ENCODE peak calls at places on chromosome 5, in six cellular contexts. One of them, this sample, is unnamed.

GRCh38 chr5:37801521-37801920 is 38.3 kb downstream of the GDNF start:
- DNase-seq in CD4-positive, CD25-positive, alpha-beta regulatory T cell: no peak
- DNase-seq in upper lobe of right lung: no peak
- DNase-seq in RWPE2: no peak
- DNase-seq in BJ: no peak
- DNase-seq in pancreas: no peak
- DNase-seq in this sample: no peak

GRCh38 chr5:172274951-172275753 is 8.4 kb downstream of the UBTD2 start:
- DNase-seq in CD4-positive, CD25-positive, alpha-beta regulatory T cell: peak; percentile 65
- DNase-seq in upper lobe of right lung: no peak
- DNase-seq in RWPE2: no peak
- DNase-seq in BJ: no peak
- DNase-seq in pancreas: no peak
- DNase-seq in this sample: no peak

GRCh38 chr5:332843-333242 is 11.3 kb downstream of the AHRR start:
- DNase-seq in CD4-positive, CD25-positive, alpha-beta regulatory T cell: peak; percentile 89
- DNase-seq in upper lobe of right lung: no peak
- DNase-seq in RWPE2: no peak
- DNase-seq in BJ: no peak
- DNase-seq in pancreas: no peak
- DNase-seq in this sample: no peak

GRCh38 chr5:127446626-127447025 is 70.8 kb upstream of the PRRC1 start:
- DNase-seq in CD4-positive, CD25-positive, alpha-beta regulatory T cell: no peak
- DNase-seq in upper lobe of right lung: no peak
- DNase-seq in RWPE2: no peak
- DNase-seq in BJ: no peak
- DNase-seq in pancreas: no peak
- DNase-seq in this sample: no peak

GRCh38 chr5:14479143-14479701 is 102.4 kb upstream of the OTULINL start:
- DNase-seq in CD4-positive, CD25-positive, alpha-beta regulatory T cell: no peak
- DNase-seq in upper lobe of right lung: no peak
- DNase-seq in RWPE2: no peak
- DNase-seq in BJ: no peak
- DNase-seq in pancreas: no peak
- DNase-seq in this sample: no peak

GRCh38 chr5:136123236-136123768 is 9.3 kb upstream of the SMAD5 start:
- DNase-seq in CD4-positive, CD25-positive, alpha-beta regulatory T cell: no peak
- DNase-seq in upper lobe of right lung: no peak
- DNase-seq in RWPE2: no peak
- DNase-seq in BJ: no peak
- DNase-seq in pancreas: no peak
- DNase-seq in this sample: no peak

GRCh38 chr5:11130111-11130510 is 369.1 kb upstream of the DAP start:
- DNase-seq in CD4-positive, CD25-positive, alpha-beta regulatory T cell: no peak
- DNase-seq in upper lobe of right lung: no peak
- DNase-seq in RWPE2: no peak
- DNase-seq in BJ: no peak
- DNase-seq in pancreas: no peak
- DNase-seq in this sample: no peak

GRCh38 chr5:55344392-55344992 is 36.7 kb downstream of the MTREX start:
- DNase-seq in CD4-positive, CD25-positive, alpha-beta regulatory T cell: peak; percentile 80
- DNase-seq in upper lobe of right lung: no peak
- DNase-seq in RWPE2: no peak
- DNase-seq in BJ: no peak
- DNase-seq in pancreas: peak; percentile 38
- DNase-seq in this sample: no peak

GRCh38 chr5:43400082-43400481 is 12.1 kb downstream of the CCL28 start:
- DNase-seq in CD4-positive, CD25-positive, alpha-beta regulatory T cell: no peak
- DNase-seq in upper lobe of right lung: no peak
- DNase-seq in RWPE2: no peak
- DNase-seq in BJ: no peak
- DNase-seq in pancreas: no peak
- DNase-seq in this sample: no peak

GRCh38 chr5:132315529-132316067 is 21.4 kb downstream of the SLC22A4 start:
- DNase-seq in CD4-positive, CD25-positive, alpha-beta regulatory T cell: no peak
- DNase-seq in upper lobe of right lung: no peak
- DNase-seq in RWPE2: no peak
- DNase-seq in BJ: no peak
- DNase-seq in pancreas: no peak
- DNase-seq in this sample: no peak

GRCh38 chr5:137858223-137858916 is 9.3 kb upstream of the MYOT start:
- DNase-seq in CD4-positive, CD25-positive, alpha-beta regulatory T cell: peak; percentile 52
- DNase-seq in upper lobe of right lung: no peak
- DNase-seq in RWPE2: no peak
- DNase-seq in BJ: no peak
- DNase-seq in pancreas: no peak
- DNase-seq in this sample: no peak

GRCh38 chr5:40841068-40841805 is at the start of gene CARD6:
- DNase-seq in CD4-positive, CD25-positive, alpha-beta regulatory T cell: peak; percentile 53
- DNase-seq in upper lobe of right lung: no peak
- DNase-seq in RWPE2: no peak
- DNase-seq in BJ: no peak
- DNase-seq in pancreas: no peak
- DNase-seq in this sample: no peak

GRCh38 chr5:82347213-82347947 is 69.2 kb upstream of the RPS23 start:
- DNase-seq in CD4-positive, CD25-positive, alpha-beta regulatory T cell: no peak
- DNase-seq in upper lobe of right lung: no peak
- DNase-seq in RWPE2: no peak
- DNase-seq in BJ: peak; percentile 81
- DNase-seq in pancreas: no peak
- DNase-seq in this sample: peak; percentile 66

GRCh38 chr5:143030349-143030748 is 260.2 kb downstream of the ARHGAP26 start:
- DNase-seq in CD4-positive, CD25-positive, alpha-beta regulatory T cell: peak; percentile 65
- DNase-seq in upper lobe of right lung: no peak
- DNase-seq in RWPE2: no peak
- DNase-seq in BJ: no peak
- DNase-seq in pancreas: no peak
- DNase-seq in this sample: no peak

GRCh38 chr5:135215617-135215995 is 181.6 kb upstream of the PITX1 start:
- DNase-seq in CD4-positive, CD25-positive, alpha-beta regulatory T cell: no peak
- DNase-seq in upper lobe of right lung: peak; percentile 26
- DNase-seq in RWPE2: no peak
- DNase-seq in BJ: no peak
- DNase-seq in pancreas: no peak
- DNase-seq in this sample: no peak

GRCh38 chr5:446864-447263 is 3.9 kb downstream of the EXOC3 start:
- DNase-seq in CD4-positive, CD25-positive, alpha-beta regulatory T cell: peak; percentile 68
- DNase-seq in upper lobe of right lung: peak; percentile 35
- DNase-seq in RWPE2: no peak
- DNase-seq in BJ: no peak
- DNase-seq in pancreas: no peak
- DNase-seq in this sample: no peak

GRCh38 chr5:141871870-141872269 is 6.3 kb downstream of the PCDH1 start:
- DNase-seq in CD4-positive, CD25-positive, alpha-beta regulatory T cell: no peak
- DNase-seq in upper lobe of right lung: no peak
- DNase-seq in RWPE2: no peak
- DNase-seq in BJ: no peak
- DNase-seq in pancreas: no peak
- DNase-seq in this sample: no peak

GRCh38 chr5:13816126-13816525 is 128.4 kb downstream of the DNAH5 start:
- DNase-seq in CD4-positive, CD25-positive, alpha-beta regulatory T cell: no peak
- DNase-seq in upper lobe of right lung: no peak
- DNase-seq in RWPE2: no peak
- DNase-seq in BJ: no peak
- DNase-seq in pancreas: no peak
- DNase-seq in this sample: no peak

GRCh38 chr5:172569862-172570558 is 71.1 kb upstream of the NEURL1B start:
- DNase-seq in CD4-positive, CD25-positive, alpha-beta regulatory T cell: no peak
- DNase-seq in upper lobe of right lung: no peak
- DNase-seq in RWPE2: no peak
- DNase-seq in BJ: no peak
- DNase-seq in pancreas: no peak
- DNase-seq in this sample: no peak

GRCh38 chr5:65808818-65809217 is 86.8 kb downstream of the NLN start:
- DNase-seq in CD4-positive, CD25-positive, alpha-beta regulatory T cell: no peak
- DNase-seq in upper lobe of right lung: no peak
- DNase-seq in RWPE2: no peak
- DNase-seq in BJ: no peak
- DNase-seq in pancreas: no peak
- DNase-seq in this sample: no peak

GRCh38 chr5:92885950-92886349 is 695.1 kb downstream of the NR2F1-AS1 start:
- DNase-seq in CD4-positive, CD25-positive, alpha-beta regulatory T cell: no peak
- DNase-seq in upper lobe of right lung: no peak
- DNase-seq in RWPE2: no peak
- DNase-seq in BJ: no peak
- DNase-seq in pancreas: no peak
- DNase-seq in this sample: no peak

GRCh38 chr5:174533771-174534221 is 190.6 kb upstream of the MSX2 start:
- DNase-seq in CD4-positive, CD25-positive, alpha-beta regulatory T cell: no peak
- DNase-seq in upper lobe of right lung: no peak
- DNase-seq in RWPE2: no peak
- DNase-seq in BJ: peak; percentile 38
- DNase-seq in pancreas: no peak
- DNase-seq in this sample: no peak
- H3K27me3 ChIP-seq in CD4-positive, CD25-positive, alpha-beta regulatory T cell: no peaks in the 10 kb centered on the region
- H3K27me3 ChIP-seq in upper lobe of right lung: peaks cover 1% of the 10 kb centered on the region
- H3K27me3 ChIP-seq in RWPE2: no peaks in the 10 kb centered on the region
- H3K27me3 ChIP-seq in BJ: no peaks in the 10 kb centered on the region
- H3K27me3 ChIP-seq in pancreas: no peaks in the 10 kb centered on the region
- H3K27me3 ChIP-seq in this sample: no peaks in the 10 kb centered on the region

DNA sequence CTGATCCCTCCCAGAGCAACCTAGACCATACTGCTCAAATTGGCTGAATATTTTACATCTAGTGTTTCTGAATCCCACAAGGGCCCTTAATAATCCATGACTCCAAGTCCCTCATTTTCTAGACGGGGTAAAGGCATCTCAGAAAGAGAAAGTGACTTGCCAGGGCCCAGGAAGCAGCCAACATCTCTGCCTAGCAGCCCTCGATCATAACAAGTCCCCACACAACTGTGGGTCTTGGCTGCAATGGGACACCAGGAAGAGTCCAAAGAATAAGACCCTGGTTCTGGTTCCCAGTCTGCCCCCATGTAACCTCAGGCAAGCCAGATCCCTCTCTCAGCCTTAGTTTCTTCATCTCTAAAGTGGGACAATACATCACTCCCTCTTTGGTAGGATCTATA is 6.3 kb downstream of the ANXA6 start:
- DNase-seq in CD4-positive, CD25-positive, alpha-beta regulatory T cell: peak; percentile 51
- DNase-seq in upper lobe of right lung: no peak
- DNase-seq in RWPE2: no peak
- DNase-seq in BJ: no peak
- DNase-seq in pancreas: no peak
- DNase-seq in this sample: no peak
- H3K4me3 ChIP-seq in CD4-positive, CD25-positive, alpha-beta regulatory T cell: peak overlapping the region; percentile 92
- H3K4me3 ChIP-seq in upper lobe of right lung: no peak overlapping the region
- H3K4me3 ChIP-seq in RWPE2: no peak overlapping the region
- H3K4me3 ChIP-seq in BJ: no peak overlapping the region
- H3K4me3 ChIP-seq in pancreas: no peak overlapping the region
- H3K4me3 ChIP-seq in this sample: no peak overlapping the region

GRCh38 chr5:107867266-107867665 is 196.5 kb upstream of the EFNA5 start:
- DNase-seq in CD4-positive, CD25-positive, alpha-beta regulatory T cell: no peak
- DNase-seq in upper lobe of right lung: no peak
- DNase-seq in RWPE2: no peak
- DNase-seq in BJ: no peak
- DNase-seq in pancreas: no peak
- DNase-seq in this sample: no peak
- H3K27me3 ChIP-seq in CD4-positive, CD25-positive, alpha-beta regulatory T cell: no peaks in the 10 kb centered on the region
- H3K27me3 ChIP-seq in upper lobe of right lung: no peaks in the 10 kb centered on the region
- H3K27me3 ChIP-seq in RWPE2: no peaks in the 10 kb centered on the region
- H3K27me3 ChIP-seq in BJ: no peaks in the 10 kb centered on the region
- H3K27me3 ChIP-seq in pancreas: no peaks in the 10 kb centered on the region
- H3K27me3 ChIP-seq in this sample: no peaks in the 10 kb centered on the region

DNA sequence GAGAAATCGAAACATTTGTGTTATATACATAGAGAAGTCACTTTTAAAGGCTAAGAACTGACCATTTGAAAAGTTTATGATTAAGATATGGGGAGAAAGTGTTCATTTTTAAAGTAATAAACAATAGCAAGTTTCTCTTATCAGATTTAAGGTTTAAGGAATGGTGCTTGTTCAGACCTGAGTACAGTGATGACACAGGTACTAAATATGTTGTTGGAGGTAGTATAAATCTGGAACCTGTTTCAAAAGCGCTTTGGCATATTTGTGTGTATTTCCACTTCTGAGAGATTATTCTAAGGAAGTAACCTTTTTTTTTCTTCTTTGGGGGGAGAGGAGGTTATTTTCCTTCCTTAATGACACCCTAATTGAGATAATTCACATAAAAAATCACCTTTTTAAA is 18.4 kb downstream of the CDC42SE2 start:
- DNase-seq in CD4-positive, CD25-positive, alpha-beta regulatory T cell: no peak
- DNase-seq in upper lobe of right lung: no peak
- DNase-seq in RWPE2: no peak
- DNase-seq in BJ: no peak
- DNase-seq in pancreas: no peak
- DNase-seq in this sample: no peak
- H3K4me3 ChIP-seq in CD4-positive, CD25-positive, alpha-beta regulatory T cell: peak overlapping the region; percentile 92
- H3K4me3 ChIP-seq in upper lobe of right lung: no peak overlapping the region
- H3K4me3 ChIP-seq in RWPE2: peak overlapping the region; percentile 3
- H3K4me3 ChIP-seq in BJ: no peak overlapping the region
- H3K4me3 ChIP-seq in pancreas: no peak overlapping the region
- H3K4me3 ChIP-seq in this sample: no peak overlapping the region

GRCh38 chr5:71939452-71939932 is 167.8 kb upstream of the MAP1B start:
- DNase-seq in CD4-positive, CD25-positive, alpha-beta regulatory T cell: no peak
- DNase-seq in upper lobe of right lung: no peak
- DNase-seq in RWPE2: no peak
- DNase-seq in BJ: no peak
- DNase-seq in pancreas: no peak
- DNase-seq in this sample: no peak

GRCh38 chr5:71932649-71933338 is 174.5 kb upstream of the MAP1B start:
- DNase-seq in CD4-positive, CD25-positive, alpha-beta regulatory T cell: no peak
- DNase-seq in upper lobe of right lung: no peak
- DNase-seq in RWPE2: no peak
- DNase-seq in BJ: no peak
- DNase-seq in pancreas: peak; percentile 46
- DNase-seq in this sample: peak; percentile 69

GRCh38 chr5:71938886-71939285 is 168.4 kb upstream of the MAP1B start:
- DNase-seq in CD4-positive, CD25-positive, alpha-beta regulatory T cell: no peak
- DNase-seq in upper lobe of right lung: peak; percentile 69
- DNase-seq in RWPE2: no peak
- DNase-seq in BJ: no peak
- DNase-seq in pancreas: peak; percentile 21
- DNase-seq in this sample: no peak

GRCh38 chr5:71943874-71944273 is 163.4 kb upstream of the MAP1B start:
- DNase-seq in CD4-positive, CD25-positive, alpha-beta regulatory T cell: no peak
- DNase-seq in upper lobe of right lung: no peak
- DNase-seq in RWPE2: no peak
- DNase-seq in BJ: no peak
- DNase-seq in pancreas: no peak
- DNase-seq in this sample: no peak

DNA sequence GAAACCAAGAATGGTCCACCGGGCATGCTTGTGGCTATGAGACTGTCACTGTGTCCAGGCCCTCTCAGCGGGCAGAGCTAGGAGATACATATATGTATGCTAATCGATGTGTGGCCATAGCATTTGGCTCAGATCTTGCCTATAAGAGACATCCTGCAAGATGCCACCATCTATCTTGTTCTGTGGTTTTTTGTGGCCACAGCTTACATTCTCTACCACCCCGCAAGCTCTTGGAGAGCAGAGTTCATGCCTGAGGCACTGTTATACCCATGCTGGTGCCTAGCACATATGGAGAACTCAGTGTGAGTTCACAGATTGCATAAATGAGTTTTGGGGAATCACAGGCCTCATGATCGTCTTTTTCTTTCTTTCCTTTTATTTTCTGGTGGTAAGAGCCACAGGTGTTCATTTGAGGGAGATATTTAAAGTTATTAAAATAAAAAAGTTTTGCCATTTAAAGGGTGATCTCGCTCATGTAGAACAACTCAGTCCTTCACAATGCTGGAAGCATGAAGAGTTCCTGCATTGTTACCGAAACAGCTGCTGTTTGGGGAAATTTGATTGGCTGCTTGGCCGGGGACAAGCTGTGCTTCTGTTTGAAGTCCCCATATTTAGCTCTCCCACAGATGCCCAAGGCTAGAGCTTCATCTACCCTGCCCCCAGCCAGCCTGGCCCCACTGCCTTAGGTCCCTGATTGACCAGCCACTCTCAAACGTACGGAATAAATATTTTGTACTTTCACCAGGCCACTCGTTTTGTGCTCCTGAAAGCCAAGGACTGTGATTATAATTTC is 169.2 kb upstream of the MAP1B start:
- DNase-seq in CD4-positive, CD25-positive, alpha-beta regulatory T cell: no peak
- DNase-seq in upper lobe of right lung: no peak
- DNase-seq in RWPE2: no peak
- DNase-seq in BJ: no peak
- DNase-seq in pancreas: no peak
- DNase-seq in this sample: no peak
- H3K27me3 ChIP-seq in CD4-positive, CD25-positive, alpha-beta regulatory T cell: peaks cover 2% of the 10 kb centered on the region
- H3K27me3 ChIP-seq in upper lobe of right lung: no peaks in the 10 kb centered on the region
- H3K27me3 ChIP-seq in RWPE2: no peaks in the 10 kb centered on the region
- H3K27me3 ChIP-seq in BJ: peaks cover 6% of the 10 kb centered on the region
- H3K27me3 ChIP-seq in pancreas: no peaks in the 10 kb centered on the region
- H3K27me3 ChIP-seq in this sample: no peaks in the 10 kb centered on the region

This sample was measured in psoas muscle.